ENCODE peak calls at places on chromosomes 4 and X, in six cellular contexts. L is Caco-2, W is LHCN-M2, V is astrocyte of the hippocampus, J is MM.1S, S is iPS-NIHi11. C is an unnamed sample.

GRCh38 chrX:153744210-153745066 is 19.6 kb upstream of the PLXNB3 start:
- DNase-seq in J (no peak), S (no peak), V (peak; percentile 37), L (no peak), W (no peak), C (peak; percentile 65)

GRCh38 chr4:5984843-5985242 is 33.4 kb downstream of the C4orf50 start:
- DNase-seq in W (no peak), S (no peak), J (no peak), V (no peak), L (no peak), C (no peak)

GRCh38 chr4:20662851-20663250 is 37.4 kb upstream of the PACRGL start:
- DNase-seq in L (no peak), W (peak; percentile 82), V (peak; percentile 6), S (no peak), J (no peak), C (no peak)

GRCh38 chr4:174658246-174658645 is 136.0 kb upstream of the HPGD start:
- DNase-seq in W (no peak), J (no peak), L (no peak), V (no peak), S (no peak), C (no peak)

GRCh38 chrX:101759000-101759399 is 99.3 kb upstream of the ARMCX2 start:
- DNase-seq in W (peak; percentile 46), V (peak; percentile 53), L (peak; percentile 42), J (peak; percentile 43), S (peak; percentile 38), C (peak; percentile 71)

GRCh38 chr4:7970031-7970946 is 30.6 kb upstream of the AFAP1 start:
- DNase-seq in J (no peak), L (peak; percentile 69), W (no peak), S (peak; percentile 47), V (peak; percentile 70), C (no peak)

GRCh38 chr4:77438549-77438948 is 167.1 kb upstream of the CXCL13 start:
- DNase-seq in V (no peak), L (no peak), W (no peak), S (no peak), J (no peak), C (no peak)

GRCh38 chr4:128056396-128056795 is 4.7 kb upstream of the LARP1B start:
- DNase-seq in L (no peak), W (no peak), V (no peak), J (no peak), S (no peak), C (no peak)